ENCODE peak calls at places on chromosome 14, in five cellular contexts. F is CD8-positive, alpha-beta memory T cell; T is T1000; Q is stimulated activated CD4-positive, alpha-beta T cell treated with anti-CD3 and anti-CD28 coated beads, TNF-alpha, amount 100 ng/mL, for 1 hour; E is aorta. L is an unnamed sample.

GRCh38 chr14:74501135-74501614 is 7.6 kb downstream of the ISCA2 start:
- DNase-seq in Q (no peak), F (no peak), T (no peak), E (peak; percentile 94), L (no peak)

GRCh38 chr14:26917086-26917485 is 319.3 kb upstream of the NOVA1 start:
- DNase-seq in T (no peak), Q (no peak), F (no peak), E (no peak), L (peak; percentile 7)

GRCh38 chr14:68938515-68939423 is 40.3 kb downstream of the ACTN1 start:
- DNase-seq in E (no peak), Q (no peak), F (no peak), T (no peak), L (no peak)

GRCh38 chr14:30194769-30195168 is 267.1 kb upstream of the PRKD1 start:
- DNase-seq in E (no peak), Q (no peak), F (no peak), T (no peak), L (no peak)

GRCh38 chr14:23294346-23294733 is 8.3 kb downstream of the PPP1R3E start:
- DNase-seq in T (no peak), E (no peak), F (no peak), Q (no peak), L (no peak)

GRCh38 chr14:55160989-55161388 is 30.4 kb downstream of the DLGAP5 start:
- DNase-seq in E (no peak), Q (no peak), T (no peak), F (no peak), L (no peak)

GRCh38 chr14:105884808-105885281 is 358.5 kb downstream of the TMEM121 start:
- DNase-seq in E (peak; percentile 45), F (no peak), Q (no peak), T (no peak), L (no peak)

GRCh38 chr14:76584271-76584702 is 177.0 kb upstream of the VASH1 start:
- DNase-seq in E (no peak), F (no peak), Q (no peak), T (no peak), L (no peak)

GRCh38 chr14:100733152-100733850 is 6.6 kb downstream of the DLK1 start:
- DNase-seq in T (no peak), F (peak; percentile 39), E (peak; percentile 19), Q (no peak), L (no peak)

GRCh38 chr14:103628221-103628683 is 759 bp upstream of the KLC1 start:
- DNase-seq in Q (no peak), F (no peak), E (peak; percentile 94), T (peak; percentile 54), L (no peak)

GRCh38 chr14:50622978-50623377 is 45.1 kb downstream of the SAV1 start:
- DNase-seq in T (no peak), F (no peak), E (no peak), Q (no peak), L (no peak)

GRCh38 chr14:23437142-23438129 is 2.0 kb upstream of the MYH7 start:
- DNase-seq in T (no peak), F (no peak), E (no peak), Q (no peak), L (no peak)

GRCh38 chr14:32408018-32408417 is 78.9 kb downstream of the AKAP6 start:
- DNase-seq in E (no peak), F (no peak), T (no peak), Q (no peak), L (no peak)

GRCh38 chr14:54796961-54797360 is 105.7 kb downstream of the GCH1 start:
- DNase-seq in Q (no peak), T (no peak), F (no peak), E (no peak), L (no peak)

GRCh38 chr14:68918612-68919011 is 60.5 kb downstream of the ACTN1 start:
- DNase-seq in Q (no peak), T (no peak), F (no peak), E (no peak), L (no peak)

GRCh38 chr14:75053396-75054289 is 2.4 kb upstream of the MLH3 start:
- DNase-seq in T (no peak), F (no peak), E (no peak), Q (no peak), L (no peak)

GRCh38 chr14:99660006-99660566 is 15.2 kb downstream of the HHIPL1 start:
- DNase-seq in F (no peak), E (no peak), T (no peak), Q (no peak), L (no peak)

GRCh38 chr14:72902802-72903530 is 9.1 kb upstream of the DPF3 start:
- DNase-seq in T (no peak), E (no peak), Q (no peak), F (no peak), L (no peak)

GRCh38 chr14:103102689-103103260 is 8.2 kb downstream of the EXOC3L4 start:
- DNase-seq in T (no peak), F (no peak), E (no peak), Q (no peak), L (no peak)

GRCh38 chr14:38391334-38391733 is 135.4 kb upstream of the CLEC14A start:
- DNase-seq in T (no peak), Q (no peak), F (no peak), E (no peak), L (no peak)

GRCh38 chr14:80468331-80469122 is 257.2 kb upstream of the DIO2 start:
- DNase-seq in T (no peak), Q (no peak), F (no peak), E (no peak), L (no peak)

GRCh38 chr14:50882932-50883826 is 11.3 kb downstream of the ABHD12B start:
- DNase-seq in T (no peak), E (no peak), F (no peak), Q (no peak), L (no peak)

L was measured in D721Med.